ENCODE peak calls at places on chromosome 19, in nine cellular contexts. E is left lung, R is SK-N-SH, K is left ventricle myocardium inferior, S is pancreas, X is fibroblast of lung, I is ovary, G is colonic mucosa, Y is heart right ventricle. H is an unnamed sample.

GRCh38 chr19:4425531-4425930 is 23.1 kb downstream of the CHAF1A start:
- DNase-seq in S (no peak), K (no peak), E (no peak), Y (no peak), G (no peak), R (no peak), I (no peak), X (peak; percentile 77), H (no peak)

GRCh38 chr19:39481229-39481545 is 549 bp downstream of the TIMM50 start:
- DNase-seq in G (no peak), R (no peak), K (no peak), Y (no peak), S (no peak), X (no peak), E (no peak), I (no peak), H (no peak)

GRCh38 chr19:33580645-33581037 is 41.1 kb upstream of the CHST8 start:
- DNase-seq in K (no peak), Y (no peak), X (no peak), G (no peak), R (no peak), S (no peak), E (no peak), I (no peak), H (no peak)

GRCh38 chr19:1907563-1908363 is 2.6 kb downstream of the ADAT3 start:
- DNase-seq in X (no peak), E (no peak), R (no peak), G (peak; percentile 82), I (peak; percentile 45), S (peak; percentile 75), Y (no peak), K (no peak), H (no peak)

GRCh38 chr19:33446156-33446917 is 72.8 kb downstream of the CEBPG start:
- DNase-seq in G (no peak), Y (no peak), S (no peak), E (peak; percentile 24), R (no peak), K (peak; percentile 7), I (no peak), X (peak; percentile 18), H (peak; percentile 47)

GRCh38 chr19:45630463-45630862 is 8.7 kb downstream of the EML2 start:
- DNase-seq in Y (no peak), K (no peak), I (no peak), R (peak; percentile 3), G (no peak), E (no peak), X (peak; percentile 96), S (no peak), H (no peak)

GRCh38 chr19:7578127-7578526 is 17.5 kb upstream of the CAMSAP3 start:
- DNase-seq in E (no peak), Y (no peak), K (no peak), I (no peak), X (no peak), S (no peak), G (no peak), R (no peak), H (no peak)

GRCh38 chr19:9860407-9860806 is 25.3 kb downstream of the PIN1 start:
- DNase-seq in R (no peak), G (no peak), X (no peak), E (no peak), Y (no peak), S (no peak), K (no peak), I (no peak), H (no peak)

GRCh38 chr19:2333027-2333806 is 4.7 kb downstream of the SPPL2B start:
- DNase-seq in S (no peak), E (no peak), G (peak; percentile 87), I (no peak), X (no peak), Y (no peak), K (no peak), R (no peak), H (no peak)

GRCh38 chr19:6737873-6738725 is 719 bp upstream of the GPR108 start:
- DNase-seq in R (no peak), G (peak; percentile 98), S (peak; percentile 98), E (peak; percentile 95), K (peak; percentile 93), I (peak; percentile 99), Y (peak; percentile 87), X (peak; percentile 76), H (peak; percentile 94)

GRCh38 chr19:47229674-47230121 is 1.3 kb downstream of the BBC3 start:
- DNase-seq in S (no peak), E (no peak), Y (no peak), X (peak; percentile 45), I (no peak), K (no peak), R (peak; percentile 26), G (peak; percentile 59), H (no peak)

GRCh38 chr19:40596608-40597328 is 4.4 kb upstream of the LTBP4 start:
- DNase-seq in E (peak; percentile 68), S (peak; percentile 61), I (peak; percentile 76), K (peak; percentile 64), R (peak; percentile 76), G (peak; percentile 54), Y (peak; percentile 69), X (peak; percentile 60), H (no peak)

GRCh38 chr19:38665219-38665931 is 17.9 kb downstream of the ACTN4 start:
- DNase-seq in E (no peak), G (no peak), I (no peak), X (no peak), S (no peak), R (no peak), Y (no peak), K (no peak), H (no peak)

GRCh38 chr19:5953034-5953589 is 24.8 kb downstream of the RANBP3 start:
- DNase-seq in X (peak; percentile 45), R (no peak), S (no peak), I (no peak), K (no peak), G (no peak), Y (no peak), E (no peak), H (no peak)

GRCh38 chr19:17496337-17496997 is 15.0 kb upstream of the PGLS start:
- DNase-seq in K (peak; percentile 63), X (peak; percentile 49), S (peak; percentile 70), R (peak; percentile 91), G (peak; percentile 82), I (peak; percentile 55), Y (peak; percentile 75), E (peak; percentile 75), H (no peak)
- TF ChIP-seq CTCF in K (peak; percentile 85), X (peak; percentile 75), S (peak; percentile 76), R (peak; percentile 81), G (peak; percentile 94), I (peak; percentile 47), Y (peak; percentile 81), E (peak; percentile 93), H (peak; percentile 85)

DNA sequence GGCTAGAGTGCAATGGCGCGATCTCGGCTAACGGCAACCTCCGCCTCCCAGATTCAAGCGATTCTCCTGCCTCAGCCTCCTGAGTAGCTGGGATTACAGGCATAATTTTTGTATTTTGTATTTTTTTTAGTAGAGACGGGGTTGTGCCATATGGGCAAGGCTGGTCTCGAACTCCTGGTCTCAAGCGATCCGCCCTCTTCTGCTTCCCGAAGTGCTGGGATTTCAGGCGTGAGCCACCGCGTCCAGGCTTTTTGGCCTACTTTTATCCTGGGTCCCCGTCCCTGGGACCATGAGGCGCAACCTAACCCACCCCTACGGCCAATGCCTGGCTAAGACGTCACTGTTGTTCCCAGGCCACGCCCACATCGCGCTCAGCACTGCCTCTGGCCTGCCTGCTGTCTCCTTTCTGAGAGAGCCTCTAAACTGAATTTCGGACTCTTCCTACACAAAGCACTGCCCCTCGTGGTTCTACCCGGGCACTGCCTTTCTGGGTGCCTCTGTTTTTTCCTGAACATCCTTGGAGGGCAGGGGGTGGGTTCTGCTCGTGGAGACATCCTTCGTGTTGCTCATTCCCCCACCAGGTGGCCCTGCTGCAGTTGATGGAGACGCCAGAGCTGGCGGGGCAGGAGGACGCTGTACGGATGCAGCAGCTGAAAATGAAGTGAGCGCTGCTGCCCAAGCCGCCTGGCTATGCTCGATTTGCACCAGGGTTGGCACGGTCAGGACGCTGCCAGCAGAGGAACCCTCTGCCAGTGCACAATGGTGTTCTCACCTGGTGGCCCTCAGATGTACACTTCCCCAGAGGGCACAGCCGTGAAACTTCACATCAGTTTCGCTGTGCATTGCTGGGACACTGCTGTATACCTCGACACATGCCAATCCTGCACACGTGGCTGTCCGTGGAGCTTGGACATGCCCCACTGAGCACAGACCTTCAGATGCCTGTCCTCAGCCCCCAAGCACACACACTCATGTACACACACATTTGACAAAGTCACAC is 2.0 kb downstream of the REX1BD start:
- DNase-seq in Y (peak; percentile 51), K (no peak), X (peak; percentile 82), S (no peak), I (no peak), E (no peak), R (peak; percentile 89), G (no peak), H (peak; percentile 83)
- H3K4me3 ChIP-seq in Y (peak overlapping the region; percentile 68), K (peak overlapping the region; percentile 96), X (no peak overlapping the region), S (no peak overlapping the region), I (no peak overlapping the region), E (peak overlapping the region; percentile 77), R (peak overlapping the region; percentile 89), G (no peak overlapping the region), H (peak overlapping the region; percentile 63)

GRCh38 chr19:27890206-27890605 is 1322.7 kb downstream of the UQCRFS1 start:
- DNase-seq in X (no peak), I (no peak), G (no peak), R (no peak), Y (no peak), S (no peak), K (no peak), E (no peak), H (no peak)

GRCh38 chr19:27891411-27891810 is 1321.5 kb downstream of the UQCRFS1 start:
- DNase-seq in K (no peak), X (no peak), S (no peak), E (no peak), R (no peak), I (no peak), G (no peak), Y (no peak), H (no peak)

GRCh38 chr19:27892500-27892899 is 1320.5 kb downstream of the UQCRFS1 start:
- DNase-seq in Y (no peak), E (no peak), K (no peak), R (no peak), G (no peak), I (no peak), X (no peak), S (no peak), H (no peak)

GRCh38 chr19:27889156-27889555 is 1323.8 kb downstream of the UQCRFS1 start:
- DNase-seq in G (no peak), R (no peak), E (no peak), Y (no peak), S (no peak), I (no peak), X (no peak), K (no peak), H (no peak)

DNA sequence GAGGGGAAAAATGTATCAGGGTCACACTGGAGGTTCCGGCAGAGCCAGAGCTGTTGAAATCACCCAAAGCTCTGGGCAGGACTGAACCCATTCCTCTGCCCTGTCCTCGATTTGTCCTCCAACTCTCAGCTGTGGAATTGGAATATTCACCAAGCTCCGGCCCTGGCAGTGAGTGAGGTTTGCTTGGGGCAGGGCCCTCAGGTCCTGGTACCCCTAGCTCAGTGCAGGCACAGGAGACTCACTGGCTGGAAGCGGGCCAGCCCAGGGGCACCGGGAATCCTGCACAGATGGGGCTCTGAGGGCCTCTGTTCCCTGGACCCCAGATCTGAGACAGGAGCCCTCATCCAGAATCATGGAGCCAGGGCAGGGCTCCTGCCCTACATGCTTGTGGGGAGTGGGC is 1322.3 kb downstream of the UQCRFS1 start:
- DNase-seq in I (no peak), X (no peak), Y (no peak), G (no peak), S (no peak), R (no peak), E (no peak), K (no peak), H (no peak)
- H3K9me3 ChIP-seq in I (no peaks in the 10 kb centered on the region), X (no peaks in the 10 kb centered on the region), Y (no peaks in the 10 kb centered on the region), G (no peaks in the 10 kb centered on the region), S (no peaks in the 10 kb centered on the region), R (no peaks in the 10 kb centered on the region), E (peaks cover 26% of the 10 kb centered on the region), K (no peaks in the 10 kb centered on the region), H (no peaks in the 10 kb centered on the region)

GRCh38 chr19:49635530-49636229 is 4.3 kb downstream of the RRAS start:
- DNase-seq in K (no peak), E (no peak), R (no peak), Y (no peak), S (no peak), X (no peak), I (no peak), G (no peak), H (no peak)
- TF ChIP-seq CTCF in K (no peak), E (no peak), R (no peak), Y (no peak), S (no peak), X (no peak), I (no peak), G (no peak), H (no peak)